ENCODE peak calls at places on chromosomes 3 and 15, in ten cellular contexts. M is islet precursor cell; E is left lung; J is naive thymus-derived CD4-positive, alpha-beta T cell; N is fibroblast of lung; H is ACHN; K is uterus; P is GM06990; Q is choroid plexus epithelial cell; B is ascending aorta. I is an unnamed sample.

GRCh38 chr3:25153130-25153529 is 274.9 kb upstream of the RARB start:
- DNase-seq in M (no peak), E (no peak), J (no peak), N (no peak), H (no peak), K (no peak), P (no peak), Q (no peak), B (no peak), I (no peak)

GRCh38 chr3:41418961-41419691 is 219.8 kb downstream of the CTNNB1 start:
- DNase-seq in M (peak; percentile 64), E (no peak), J (no peak), N (peak; percentile 80), H (peak; percentile 62), K (no peak), P (no peak), Q (peak; percentile 97), B (no peak), I (peak; percentile 29)

GRCh38 chr3:11480663-11481298 is 162.9 kb downstream of the VGLL4 start:
- DNase-seq in M (no peak), E (no peak), J (no peak), N (no peak), H (no peak), K (peak; percentile 78), P (no peak), Q (peak; percentile 50), B (no peak), I (no peak)

GRCh38 chr3:178384302-178384939 is 151.8 kb upstream of the KCNMB2 start:
- DNase-seq in M (no peak), E (no peak), J (no peak), N (peak; percentile 34), H (no peak), K (no peak), P (no peak), Q (peak; percentile 61), B (no peak), I (no peak)

GRCh38 chr3:126494831-126495230 is 19.1 kb upstream of the ZXDC start:
- DNase-seq in M (no peak), E (no peak), J (no peak), N (no peak), H (no peak), K (no peak), P (no peak), Q (no peak), B (no peak), I (no peak)

GRCh38 chr3:10443272-10443671 is 62.1 kb downstream of the ATP2B2 start:
- DNase-seq in M (no peak), E (no peak), J (no peak), N (no peak), H (no peak), K (no peak), P (no peak), Q (no peak), B (no peak), I (no peak)

GRCh38 chr3:161314836-161315391 is 56.4 kb downstream of the SPTSSB start:
- DNase-seq in M (no peak), E (no peak), J (no peak), N (no peak), H (no peak), K (no peak), P (peak; percentile 4), Q (peak; percentile 2), B (no peak), I (peak; percentile 25)

GRCh38 chr3:145915787-145916186 is 245.2 kb downstream of the PLOD2 start:
- DNase-seq in M (no peak), E (no peak), J (no peak), N (no peak), H (no peak), K (no peak), P (no peak), Q (no peak), B (no peak), I (no peak)

GRCh38 chr15:98428253-98428989 is 219.9 kb upstream of the IGF1R start:
- DNase-seq in M (peak; percentile 82), E (peak; percentile 69), J (peak; percentile 46), N (peak; percentile 69), H (peak; percentile 65), K (peak; percentile 76), P (peak; percentile 42), Q (peak; percentile 60), B (no peak), I (peak; percentile 74)

GRCh38 chr3:111952086-111952485 is 26.7 kb upstream of the ABHD10 start:
- DNase-seq in M (no peak), E (no peak), J (no peak), N (no peak), H (no peak), K (no peak), P (no peak), Q (no peak), B (no peak), I (no peak)

GRCh38 chr3:141544697-141545096 is 57.9 kb downstream of the RASA2 start:
- DNase-seq in M (no peak), E (no peak), J (peak; percentile 34), N (no peak), H (no peak), K (no peak), P (no peak), Q (no peak), B (no peak), I (peak; percentile 21)

GRCh38 chr3:96192951-96193350 is 621.4 kb upstream of the EPHA6 start:
- DNase-seq in M (no peak), E (no peak), J (no peak), N (no peak), H (no peak), K (no peak), P (no peak), Q (no peak), B (no peak), I (peak; percentile 46)

GRCh38 chr3:184227481-184227935 is 1.9 kb upstream of the VWA5B2 start:
- DNase-seq in M (peak; percentile 76), E (no peak), J (peak; percentile 54), N (peak; percentile 17), H (peak; percentile 36), K (no peak), P (no peak), Q (peak; percentile 32), B (no peak), I (no peak)

GRCh38 chr3:191499307-191500125 is 38.6 kb downstream of the PYDC2 start:
- DNase-seq in M (peak; percentile 56), E (no peak), J (no peak), N (peak; percentile 43), H (peak; percentile 44), K (peak; percentile 23), P (peak; percentile 3), Q (peak; percentile 19), B (no peak), I (peak; percentile 69)

GRCh38 chr15:69172854-69173253 is 12.4 kb downstream of the GLCE start:
- DNase-seq in M (no peak), E (no peak), J (no peak), N (no peak), H (no peak), K (no peak), P (no peak), Q (no peak), B (no peak), I (no peak)

GRCh38 chr3:157618075-157618760 is 115.0 kb upstream of the VEPH1 start:
- DNase-seq in M (no peak), E (no peak), J (peak; percentile 32), N (peak; percentile 83), H (peak; percentile 58), K (no peak), P (peak; percentile 13), Q (peak; percentile 81), B (no peak), I (peak; percentile 71)

GRCh38 chr3:108420926-108421325 is 89.5 kb downstream of the MYH15 start:
- DNase-seq in M (no peak), E (no peak), J (no peak), N (peak; percentile 58), H (no peak), K (no peak), P (no peak), Q (peak; percentile 27), B (no peak), I (no peak)

GRCh38 chr3:46663611-46664135 is 29.8 kb downstream of the ALS2CL start:
- DNase-seq in M (peak; percentile 75), E (no peak), J (peak; percentile 9), N (peak; percentile 20), H (no peak), K (no peak), P (no peak), Q (peak; percentile 12), B (no peak), I (peak; percentile 33)

GRCh38 chr3:26104856-26105255 is 315.0 kb downstream of the OXSM start:
- DNase-seq in M (no peak), E (no peak), J (no peak), N (no peak), H (no peak), K (no peak), P (no peak), Q (no peak), B (no peak), I (no peak)

GRCh38 chr3:36900474-36901443 is 44.1 kb downstream of the TRANK1 start:
- DNase-seq in M (no peak), E (no peak), J (peak; percentile 39), N (no peak), H (no peak), K (no peak), P (no peak), Q (no peak), B (no peak), I (no peak)

GRCh38 chr3:73475717-73476116 is 149.0 kb downstream of the PDZRN3 start:
- DNase-seq in M (no peak), E (no peak), J (no peak), N (no peak), H (no peak), K (no peak), P (no peak), Q (no peak), B (no peak), I (no peak)

GRCh38 chr15:57118013-57118799 is 199.8 kb downstream of the TCF12 start:
- DNase-seq in M (no peak), E (no peak), J (no peak), N (peak; percentile 19), H (peak; percentile 36), K (no peak), P (no peak), Q (peak; percentile 57), B (no peak), I (no peak)